ENCODE peak calls at places on chromosomes 13 and 19, in five cellular contexts. G, A, L, Q and H are unnamed samples.

GRCh38 chr19:43470288-43470687 is 4.9 kb upstream of the LYPD3 start:
- DNase-seq in L (peak), A (no peak), Q (no peak), G (no peak), H (no peak)

GRCh38 chr13:100156786-100157185 is 67.9 kb downstream of the PCCA start:
- DNase-seq in Q (no peak), L (no peak), A (no peak), G (no peak), H (no peak)

GRCh38 chr13:90868321-90868920 is 479.1 kb upstream of the MIR17HG start:
- DNase-seq in A (peak), G (no peak), L (peak), Q (no peak), H (no peak)

GRCh38 chr13:89688908-89689307 is 1658.6 kb upstream of the MIR17HG start:
- DNase-seq in L (no peak), G (peak), A (peak), Q (no peak), H (no peak)

GRCh38 chr19:7636691-7637373 is at the start of gene STXBP2:
- DNase-seq in L (no peak), A (peak), Q (no peak), G (no peak), H (peak)

GRCh38 chr19:34808566-34808965 is 35.6 kb upstream of the ZNF599 start:
- DNase-seq in L (peak), Q (no peak), G (no peak), A (no peak), H (no peak)

GRCh38 chr19:16890461-16891184 is 1.8 kb downstream of the F2RL3 start:
- DNase-seq in A (no peak), L (no peak), G (no peak), Q (no peak), H (no peak)

GRCh38 chr19:45154064-45154827 is 6.5 kb downstream of the NKPD1 start:
- DNase-seq in A (peak), Q (no peak), G (no peak), L (peak), H (no peak)

GRCh38 chr13:113526466-113527220 is 36.1 kb upstream of the DCUN1D2 start:
- DNase-seq in L (no peak), Q (no peak), A (no peak), G (no peak), H (no peak)

GRCh38 chr19:16582486-16583261 is 10.5 kb upstream of the SLC35E1 start:
- DNase-seq in Q (no peak), A (no peak), L (no peak), G (no peak), H (no peak)

GRCh38 chr19:42092350-42092749 is 16.4 kb downstream of the ZNF574 start:
- DNase-seq in Q (no peak), G (no peak), L (no peak), A (no peak), H (no peak)

GRCh38 chr19:9144920-9145319 is 4.7 kb downstream of the ZNF317 start:
- DNase-seq in L (no peak), G (no peak), A (no peak), Q (no peak), H (no peak)

GRCh38 chr19:34475026-34475974 is 6.3 kb upstream of the WTIP start:
- DNase-seq in Q (peak), A (no peak), G (no peak), L (peak), H (no peak)

GRCh38 chr13:113110048-113110851 is 4.7 kb downstream of the F7 start:
- DNase-seq in G (no peak), A (no peak), Q (peak), L (no peak), H (peak)

GRCh38 chr19:19900574-19901444 is at the start of gene ZNF93:
- DNase-seq in L (peak), A (peak), Q (peak), G (peak), H (peak)

GRCh38 chr19:10961073-10961762 is 388 bp downstream of the SMARCA4 start:
- DNase-seq in L (peak), G (peak), Q (no peak), A (peak), H (peak)

GRCh38 chr13:28602580-28602979 is 56.4 kb upstream of the POMP start:
- DNase-seq in Q (no peak), L (no peak), G (no peak), A (no peak), H (no peak)

GRCh38 chr19:3057275-3057714 is 5.0 kb downstream of the TLE5 start:
- DNase-seq in Q (peak), L (no peak), A (peak), G (peak), H (peak)
- TF ChIP-seq CTCF in Q (no peak), L (no peak), A (no peak), G (no peak), H (peak)

DNA sequence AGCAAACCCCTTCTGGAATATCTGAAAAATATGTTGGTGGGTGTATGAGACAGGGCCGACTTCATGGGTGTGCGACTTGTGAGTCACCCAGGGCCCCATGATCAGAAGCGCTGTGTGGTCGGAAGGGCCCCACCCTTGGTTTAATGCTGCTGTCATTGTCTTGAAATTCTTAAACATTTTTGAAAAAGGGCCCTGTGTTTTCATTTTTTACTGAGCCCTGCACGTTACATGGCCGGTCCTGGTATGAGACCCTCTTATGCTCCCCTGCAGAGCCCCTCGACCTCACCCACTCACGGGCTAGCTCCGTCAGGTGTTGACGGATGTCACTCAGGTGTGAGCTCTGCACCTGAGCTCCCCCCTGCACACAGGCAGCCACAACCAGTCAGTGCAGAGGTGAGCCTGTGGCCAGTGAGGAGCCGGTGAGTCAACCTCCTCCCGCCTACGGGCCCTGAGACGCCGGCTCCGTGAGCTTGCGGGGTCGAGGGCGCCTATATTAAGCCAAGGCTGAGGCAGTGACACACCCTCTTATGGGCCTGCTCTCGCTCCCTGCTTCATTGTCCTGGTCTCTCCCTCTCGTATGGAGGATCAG is 27.7 kb downstream of the GADD45B start:
- DNase-seq in G (no peak), L (peak), A (no peak), Q (no peak), H (no peak)
- H3K4me3 ChIP-seq in G (no peak), L (no peak), A (no peak), Q (no peak), H (no peak)

DNA sequence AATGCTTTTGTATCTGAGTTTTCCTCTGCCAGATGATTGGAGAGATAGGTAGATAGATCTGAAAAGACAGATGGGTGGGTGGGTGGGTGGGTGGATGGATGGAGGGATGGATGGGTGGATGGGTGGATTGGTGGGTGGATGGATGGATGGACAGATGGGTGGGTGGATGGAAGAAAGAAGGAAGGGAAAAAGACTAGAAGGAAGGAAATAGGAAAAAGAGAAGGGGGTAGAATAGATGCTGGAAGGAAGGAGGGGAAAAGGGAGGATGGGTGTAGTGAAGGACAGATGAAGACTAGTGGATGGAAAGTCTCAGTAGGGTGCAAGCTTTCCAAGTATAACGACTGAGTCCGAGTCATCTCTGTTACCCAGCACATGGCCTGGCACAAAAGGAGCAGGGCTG is 19.0 kb upstream of the FBL start:
- DNase-seq in G (no peak), A (no peak), L (no peak), Q (no peak), H (no peak)
- TF ChIP-seq CTCF in G (no peak), A (no peak), L (no peak), Q (no peak), H (no peak)

GRCh38 chr19:5828661-5829566 is 10.6 kb downstream of the FUT6 start:
- DNase-seq in Q (no peak), G (peak), L (no peak), A (peak), H (no peak)

GRCh38 chr19:5827891-5828660 is 11.4 kb downstream of the FUT6 start:
- DNase-seq in A (peak), L (peak), Q (peak), G (peak), H (peak)

GRCh38 chr19:5832049-5832448 is 7.5 kb downstream of the FUT6 start:
- DNase-seq in Q (no peak), G (no peak), L (no peak), A (no peak), H (no peak)

GRCh38 chr19:5831152-5831551 is 8.3 kb downstream of the FUT6 start:
- DNase-seq in A (no peak), G (no peak), L (no peak), Q (no peak), H (no peak)

GRCh38 chr19:5829567-5830315 is 9.8 kb downstream of the FUT6 start:
- DNase-seq in A (no peak), L (no peak), Q (no peak), G (no peak), H (no peak)
- H3K4me3 ChIP-seq in A (no peak), L (no peak), Q (peak), G (no peak), H (no peak)

DNA sequence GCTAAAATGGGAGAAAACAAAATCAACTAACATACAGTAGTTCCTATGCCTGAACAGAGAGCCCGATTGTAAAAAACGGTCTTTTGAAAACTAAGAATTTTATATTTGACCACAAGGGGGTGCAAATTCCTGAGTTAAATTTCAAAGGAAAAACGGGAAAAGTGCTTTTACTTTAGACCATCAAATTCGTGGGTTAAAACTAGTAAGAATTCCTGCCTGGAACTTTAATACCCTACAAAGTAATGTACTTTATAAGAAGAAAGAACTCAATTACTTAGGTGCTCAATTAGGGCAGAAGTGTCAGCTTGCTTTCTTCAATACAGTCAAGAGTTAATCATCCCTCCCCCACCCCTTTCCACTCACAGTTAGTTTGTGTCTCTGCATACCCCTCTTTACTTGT is 69.8 kb downstream of the KCNRG start:
- DNase-seq in G (no peak), A (no peak), Q (no peak), L (no peak), H (no peak)
- TF ChIP-seq CTCF in G (peak), A (peak), Q (peak), L (peak), H (peak)

GRCh38 chr19:50331187-50332013 is 2.2 kb upstream of the KCNC3 start:
- DNase-seq in L (no peak), Q (no peak), G (no peak), A (no peak), H (no peak)
- H3K4me3 ChIP-seq in L (no peak), Q (peak), G (peak), A (no peak), H (peak)

DNA sequence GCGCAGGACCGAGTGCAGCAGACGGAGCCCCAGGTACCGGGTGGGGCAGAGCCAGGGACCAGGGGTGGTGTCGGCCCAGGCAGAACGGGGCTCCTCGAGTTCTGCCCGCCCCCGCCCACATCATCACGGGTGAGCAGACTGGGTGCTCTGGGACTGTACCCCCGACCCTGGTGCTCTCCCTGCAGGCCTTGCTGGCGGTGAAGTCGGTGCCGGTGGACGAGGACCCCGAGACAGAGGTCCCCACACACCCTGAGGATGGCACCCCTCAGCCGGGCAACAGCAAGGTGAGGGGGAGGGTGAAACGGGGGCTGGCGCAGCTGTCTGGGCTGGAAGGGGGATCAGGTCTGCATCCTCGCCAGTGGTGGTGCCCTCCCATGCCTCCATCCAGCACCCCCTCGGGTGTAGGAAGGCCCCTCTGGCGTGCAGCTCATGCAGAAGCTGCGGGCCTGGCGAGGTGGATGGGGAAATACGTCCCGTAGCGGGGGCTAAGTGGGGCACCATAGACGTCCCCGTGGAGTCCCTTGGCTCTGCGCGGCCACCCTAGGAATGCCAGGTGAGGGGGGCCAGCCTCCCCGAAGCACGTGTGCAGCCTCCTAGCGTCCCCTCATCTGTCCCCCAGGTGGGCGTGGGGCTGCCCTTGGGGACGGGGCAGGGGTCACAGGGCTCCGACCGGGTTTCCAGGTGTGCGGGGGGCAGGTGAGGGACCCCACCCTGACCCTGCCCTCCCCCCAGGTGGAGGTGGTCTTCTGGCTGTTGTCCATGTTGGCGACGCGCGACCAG is 6.4 kb downstream of the APC2 start:
- DNase-seq in G (no peak), A (no peak), L (no peak), Q (no peak), H (no peak)
- TF ChIP-seq CTCF in G (no peak), A (no peak), L (no peak), Q (no peak), H (no peak)